ENCODE peak calls at places on chromosomes 2 and 18, in eight cellular contexts. One of them, this sample, is unnamed.
A peak's percentile ranks its signal among the peaks of the same experiment; 100 is the strongest.

GRCh38 chr2:189293164-189293563 is 113.6 kb upstream of the COL5A2 start:
- DNase-seq in foreskin fibroblast: peak; percentile 84
- DNase-seq in aorta: no peak
- DNase-seq in cardiac fibroblast: peak; percentile 74
- DNase-seq in sigmoid colon: no peak
- DNase-seq in effector memory CD4-positive, alpha-beta T cell: no peak
- DNase-seq in prostate gland: no peak
- DNase-seq in AG04449: peak; percentile 70
- DNase-seq in this sample: no peak

GRCh38 chr18:31156831-31157763 is 5.6 kb downstream of the DSC1 start:
- DNase-seq in foreskin fibroblast: no peak
- DNase-seq in aorta: no peak
- DNase-seq in cardiac fibroblast: peak; percentile 2
- DNase-seq in sigmoid colon: no peak
- DNase-seq in effector memory CD4-positive, alpha-beta T cell: no peak
- DNase-seq in prostate gland: peak; percentile 59
- DNase-seq in AG04449: no peak
- DNase-seq in this sample: no peak

GRCh38 chr18:78979682-78980278 is at the start of gene SALL3:
- DNase-seq in foreskin fibroblast: no peak
- DNase-seq in aorta: no peak
- DNase-seq in cardiac fibroblast: no peak
- DNase-seq in sigmoid colon: no peak
- DNase-seq in effector memory CD4-positive, alpha-beta T cell: no peak
- DNase-seq in prostate gland: no peak
- DNase-seq in AG04449: no peak
- DNase-seq in this sample: no peak

GRCh38 chr18:41731887-41732286 is 223.1 kb upstream of the PIK3C3 start:
- DNase-seq in foreskin fibroblast: peak; percentile 5
- DNase-seq in aorta: no peak
- DNase-seq in cardiac fibroblast: peak; percentile 27
- DNase-seq in sigmoid colon: no peak
- DNase-seq in effector memory CD4-positive, alpha-beta T cell: no peak
- DNase-seq in prostate gland: no peak
- DNase-seq in AG04449: no peak
- DNase-seq in this sample: no peak

GRCh38 chr18:9902832-9903231 is 11.0 kb upstream of the VAPA start:
- DNase-seq in foreskin fibroblast: peak; percentile 25
- DNase-seq in aorta: no peak
- DNase-seq in cardiac fibroblast: peak; percentile 64
- DNase-seq in sigmoid colon: no peak
- DNase-seq in effector memory CD4-positive, alpha-beta T cell: no peak
- DNase-seq in prostate gland: no peak
- DNase-seq in AG04449: no peak
- DNase-seq in this sample: no peak

GRCh38 chr2:184308706-184309105 is 289.6 kb upstream of the ZNF804A start:
- DNase-seq in foreskin fibroblast: no peak
- DNase-seq in aorta: no peak
- DNase-seq in cardiac fibroblast: no peak
- DNase-seq in sigmoid colon: no peak
- DNase-seq in effector memory CD4-positive, alpha-beta T cell: no peak
- DNase-seq in prostate gland: no peak
- DNase-seq in AG04449: no peak
- DNase-seq in this sample: no peak

GRCh38 chr2:133658020-133658903 is 90.0 kb upstream of the NCKAP5 start:
- DNase-seq in foreskin fibroblast: no peak
- DNase-seq in aorta: no peak
- DNase-seq in cardiac fibroblast: no peak
- DNase-seq in sigmoid colon: no peak
- DNase-seq in effector memory CD4-positive, alpha-beta T cell: no peak
- DNase-seq in prostate gland: no peak
- DNase-seq in AG04449: no peak
- DNase-seq in this sample: no peak

GRCh38 chr18:37540424-37541121 is 25.0 kb downstream of the CELF4 start:
- DNase-seq in foreskin fibroblast: no peak
- DNase-seq in aorta: peak; percentile 22
- DNase-seq in cardiac fibroblast: no peak
- DNase-seq in sigmoid colon: no peak
- DNase-seq in effector memory CD4-positive, alpha-beta T cell: no peak
- DNase-seq in prostate gland: no peak
- DNase-seq in AG04449: no peak
- DNase-seq in this sample: no peak

GRCh38 chr2:12334289-12335003 is 382.3 kb upstream of the TRIB2 start:
- DNase-seq in foreskin fibroblast: peak; percentile 25
- DNase-seq in aorta: no peak
- DNase-seq in cardiac fibroblast: no peak
- DNase-seq in sigmoid colon: no peak
- DNase-seq in effector memory CD4-positive, alpha-beta T cell: no peak
- DNase-seq in prostate gland: no peak
- DNase-seq in AG04449: no peak
- DNase-seq in this sample: no peak

GRCh38 chr2:164992818-164993217 is 37.5 kb upstream of the SLC38A11 start:
- DNase-seq in foreskin fibroblast: peak; percentile 92
- DNase-seq in aorta: no peak
- DNase-seq in cardiac fibroblast: peak; percentile 87
- DNase-seq in sigmoid colon: peak; percentile 74
- DNase-seq in effector memory CD4-positive, alpha-beta T cell: no peak
- DNase-seq in prostate gland: peak; percentile 78
- DNase-seq in AG04449: peak; percentile 75
- DNase-seq in this sample: peak; percentile 63

DNA sequence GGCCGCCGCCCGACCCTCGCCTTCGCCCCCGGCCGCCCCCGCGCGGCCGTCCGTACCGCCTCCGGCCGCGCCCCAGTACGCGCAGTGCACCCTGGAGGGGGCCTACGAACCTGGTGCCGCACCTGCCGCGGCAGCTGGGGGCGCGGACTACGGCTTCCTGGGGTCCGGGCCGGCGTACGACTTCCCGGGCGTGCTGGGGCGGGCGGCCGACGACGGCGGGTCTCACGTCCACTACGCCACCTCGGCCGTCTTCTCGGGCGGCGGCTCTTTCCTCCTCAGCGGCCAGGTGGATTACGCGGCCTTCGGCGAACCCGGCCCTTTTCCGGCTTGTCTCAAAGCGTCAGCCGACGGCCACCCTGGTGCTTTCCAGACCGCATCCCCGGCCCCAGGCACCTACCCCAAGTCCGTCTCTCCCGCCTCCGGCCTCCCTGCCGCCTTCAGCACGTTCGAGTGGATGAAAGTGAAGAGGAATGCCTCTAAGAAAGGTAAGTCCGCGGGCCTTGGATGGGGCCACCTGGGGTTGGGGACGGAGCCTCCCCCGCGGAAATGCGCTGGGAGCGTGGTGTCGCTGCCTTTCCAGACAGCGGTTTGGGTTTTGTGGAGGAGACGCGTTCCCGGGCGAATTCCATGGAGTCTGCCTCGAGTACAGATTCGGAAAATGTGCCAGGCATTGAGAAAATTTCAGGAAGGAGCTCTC is 649 bp downstream of the HOXD1 start:
- DNase-seq in foreskin fibroblast: peak; percentile 26
- DNase-seq in aorta: peak; percentile 78
- DNase-seq in cardiac fibroblast: no peak
- DNase-seq in sigmoid colon: no peak
- DNase-seq in effector memory CD4-positive, alpha-beta T cell: no peak
- DNase-seq in prostate gland: no peak
- DNase-seq in AG04449: no peak
- DNase-seq in this sample: no peak
- H3K4me3 ChIP-seq in foreskin fibroblast: peak overlapping the region; percentile 47
- H3K4me3 ChIP-seq in aorta: peak overlapping the region; percentile 48
- H3K4me3 ChIP-seq in cardiac fibroblast: no peak overlapping the region
- H3K4me3 ChIP-seq in sigmoid colon: peak overlapping the region; percentile 55
- H3K4me3 ChIP-seq in effector memory CD4-positive, alpha-beta T cell: peak overlapping the region; percentile 48
- H3K4me3 ChIP-seq in prostate gland: peak overlapping the region; percentile 44
- H3K4me3 ChIP-seq in AG04449: peak overlapping the region; percentile 72
- H3K4me3 ChIP-seq in this sample: no peak overlapping the region

GRCh38 chr2:215431290-215431689 is 4.6 kb downstream of the FN1 start:
- DNase-seq in foreskin fibroblast: peak; percentile 13
- DNase-seq in aorta: no peak
- DNase-seq in cardiac fibroblast: peak; percentile 39
- DNase-seq in sigmoid colon: no peak
- DNase-seq in effector memory CD4-positive, alpha-beta T cell: no peak
- DNase-seq in prostate gland: no peak
- DNase-seq in AG04449: no peak
- DNase-seq in this sample: no peak
- H3K4me3 ChIP-seq in foreskin fibroblast: peak overlapping the region; percentile 94
- H3K4me3 ChIP-seq in aorta: no peak overlapping the region
- H3K4me3 ChIP-seq in cardiac fibroblast: peak overlapping the region; percentile 85
- H3K4me3 ChIP-seq in sigmoid colon: no peak overlapping the region
- H3K4me3 ChIP-seq in effector memory CD4-positive, alpha-beta T cell: no peak overlapping the region
- H3K4me3 ChIP-seq in prostate gland: no peak overlapping the region
- H3K4me3 ChIP-seq in AG04449: peak overlapping the region; percentile 91
- H3K4me3 ChIP-seq in this sample: no peak overlapping the region

DNA sequence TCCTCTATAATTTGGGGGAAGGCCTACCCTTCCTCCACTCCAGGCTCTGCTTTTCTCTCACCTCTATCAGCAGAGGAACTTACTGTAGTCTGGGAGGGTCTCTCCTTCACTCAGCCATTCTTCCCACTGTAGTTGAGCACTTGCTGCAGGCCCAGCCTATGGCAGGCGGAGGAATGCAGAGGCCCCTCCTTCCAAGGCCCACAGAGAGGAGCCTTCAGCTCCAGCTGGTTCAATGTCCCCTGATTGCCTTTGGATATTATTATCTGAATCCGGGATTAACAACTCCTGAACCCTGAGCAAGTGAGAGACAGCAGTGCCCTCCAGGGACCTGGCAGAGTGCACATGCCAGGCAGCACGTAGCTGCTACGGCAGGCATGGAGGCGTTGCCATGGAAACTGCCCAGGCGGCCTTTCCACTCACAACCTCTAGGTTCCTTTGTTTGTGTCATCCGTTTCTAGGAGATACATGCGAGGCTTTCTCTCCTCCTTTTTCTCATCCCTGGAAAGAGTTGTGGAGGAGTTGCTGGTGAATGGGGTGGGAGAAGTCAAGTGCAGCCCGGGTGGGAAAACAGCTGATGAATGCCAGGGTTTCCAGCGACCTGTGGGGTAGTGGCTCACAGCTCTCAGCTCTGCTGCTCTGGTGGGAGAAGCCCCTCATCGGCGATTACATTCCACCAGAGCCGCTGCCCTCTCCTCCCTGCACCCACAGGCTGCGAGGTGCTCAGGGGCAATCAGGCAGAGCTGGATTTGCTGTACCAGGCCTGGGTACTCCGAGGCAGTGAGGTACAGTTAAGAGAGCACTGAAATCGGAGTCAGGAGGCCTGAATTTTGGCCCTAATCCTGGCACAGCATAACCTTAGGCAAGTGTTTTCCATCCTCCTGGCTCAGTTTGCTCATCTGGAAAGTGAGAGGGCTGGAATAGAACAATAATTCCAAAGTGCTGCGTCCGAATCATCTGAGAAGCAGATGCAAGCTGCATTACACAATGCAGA is 55.3 kb upstream of the HK2 start:
- DNase-seq in foreskin fibroblast: peak; percentile 55
- DNase-seq in aorta: no peak
- DNase-seq in cardiac fibroblast: peak; percentile 62
- DNase-seq in sigmoid colon: no peak
- DNase-seq in effector memory CD4-positive, alpha-beta T cell: no peak
- DNase-seq in prostate gland: no peak
- DNase-seq in AG04449: no peak
- DNase-seq in this sample: peak; percentile 54
- H3K4me3 ChIP-seq in foreskin fibroblast: no peak overlapping the region
- H3K4me3 ChIP-seq in aorta: no peak overlapping the region
- H3K4me3 ChIP-seq in cardiac fibroblast: no peak overlapping the region
- H3K4me3 ChIP-seq in sigmoid colon: no peak overlapping the region
- H3K4me3 ChIP-seq in effector memory CD4-positive, alpha-beta T cell: no peak overlapping the region
- H3K4me3 ChIP-seq in prostate gland: no peak overlapping the region
- H3K4me3 ChIP-seq in AG04449: no peak overlapping the region
- H3K4me3 ChIP-seq in this sample: no peak overlapping the region

GRCh38 chr2:63051795-63052333 is 1.2 kb downstream of the OTX1 start:
- DNase-seq in foreskin fibroblast: no peak
- DNase-seq in aorta: no peak
- DNase-seq in cardiac fibroblast: no peak
- DNase-seq in sigmoid colon: no peak
- DNase-seq in effector memory CD4-positive, alpha-beta T cell: no peak
- DNase-seq in prostate gland: no peak
- DNase-seq in AG04449: no peak
- DNase-seq in this sample: no peak
- H3K4me3 ChIP-seq in foreskin fibroblast: no peak overlapping the region
- H3K4me3 ChIP-seq in aorta: no peak overlapping the region
- H3K4me3 ChIP-seq in cardiac fibroblast: no peak overlapping the region
- H3K4me3 ChIP-seq in sigmoid colon: no peak overlapping the region
- H3K4me3 ChIP-seq in effector memory CD4-positive, alpha-beta T cell: no peak overlapping the region
- H3K4me3 ChIP-seq in prostate gland: peak overlapping the region; percentile 49
- H3K4me3 ChIP-seq in AG04449: no peak overlapping the region
- H3K4me3 ChIP-seq in this sample: no peak overlapping the region

GRCh38 chr2:197499594-197500502 is at the start of the genes HSPD1 and HSPE1:
- DNase-seq in foreskin fibroblast: peak; percentile 100
- DNase-seq in aorta: peak; percentile 99
- DNase-seq in cardiac fibroblast: peak; percentile 100
- DNase-seq in sigmoid colon: peak; percentile 99
- DNase-seq in effector memory CD4-positive, alpha-beta T cell: peak; percentile 95
- DNase-seq in prostate gland: peak; percentile 98
- DNase-seq in AG04449: peak; percentile 93
- DNase-seq in this sample: peak; percentile 98

GRCh38 chr2:197500503-197501179 is 462 bp downstream of the HSPE1 start:
- DNase-seq in foreskin fibroblast: no peak
- DNase-seq in aorta: no peak
- DNase-seq in cardiac fibroblast: peak; percentile 14
- DNase-seq in sigmoid colon: no peak
- DNase-seq in effector memory CD4-positive, alpha-beta T cell: no peak
- DNase-seq in prostate gland: peak; percentile 5
- DNase-seq in AG04449: no peak
- DNase-seq in this sample: no peak

GRCh38 chr2:197497301-197497700 is 2.3 kb downstream of the HSPD1 start:
- DNase-seq in foreskin fibroblast: no peak
- DNase-seq in aorta: no peak
- DNase-seq in cardiac fibroblast: no peak
- DNase-seq in sigmoid colon: no peak
- DNase-seq in effector memory CD4-positive, alpha-beta T cell: no peak
- DNase-seq in prostate gland: no peak
- DNase-seq in AG04449: no peak
- DNase-seq in this sample: no peak

GRCh38 chr2:197498627-197498936 is 1.1 kb downstream of the HSPD1 start:
- DNase-seq in foreskin fibroblast: no peak
- DNase-seq in aorta: no peak
- DNase-seq in cardiac fibroblast: no peak
- DNase-seq in sigmoid colon: no peak
- DNase-seq in effector memory CD4-positive, alpha-beta T cell: no peak
- DNase-seq in prostate gland: no peak
- DNase-seq in AG04449: no peak
- DNase-seq in this sample: no peak

DNA sequence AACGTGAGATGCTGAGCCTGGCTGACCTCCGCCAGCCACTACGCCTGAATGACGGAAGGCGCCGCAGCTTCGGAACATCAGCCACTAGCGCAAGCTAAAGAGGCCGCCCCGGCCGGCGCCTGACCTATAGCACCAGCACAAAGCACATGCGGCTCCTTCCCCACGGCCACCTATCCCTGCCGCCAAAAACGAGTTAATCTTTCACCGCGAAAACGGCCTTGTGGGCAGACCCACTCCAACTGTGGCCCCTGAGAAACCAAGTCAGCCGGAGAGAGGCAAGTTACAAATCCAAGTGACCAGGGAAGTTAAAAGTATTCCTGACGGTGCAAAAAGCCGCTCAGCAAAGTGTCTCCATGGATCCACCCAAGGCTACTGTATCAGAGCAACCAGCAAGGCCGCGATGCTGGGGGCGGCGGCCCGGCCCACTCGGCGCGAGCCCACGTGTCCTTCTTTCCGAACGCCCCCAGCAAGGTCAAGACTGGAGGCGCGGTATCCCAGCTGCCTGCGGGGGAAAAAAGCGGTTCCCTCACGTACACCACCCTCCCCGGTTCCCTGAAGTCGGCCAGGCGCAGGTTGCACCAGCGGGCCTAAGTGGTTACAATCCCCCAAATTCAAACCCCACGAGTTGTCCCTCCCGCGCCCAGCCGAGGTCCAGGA is 575 bp downstream of the HSPD1 start:
- DNase-seq in foreskin fibroblast: peak; percentile 70
- DNase-seq in aorta: peak; percentile 86
- DNase-seq in cardiac fibroblast: peak; percentile 55
- DNase-seq in sigmoid colon: peak; percentile 85
- DNase-seq in effector memory CD4-positive, alpha-beta T cell: peak; percentile 18
- DNase-seq in prostate gland: peak; percentile 50
- DNase-seq in AG04449: no peak
- DNase-seq in this sample: peak; percentile 69
- H3K4me3 ChIP-seq in foreskin fibroblast: peak overlapping the region; percentile 69
- H3K4me3 ChIP-seq in aorta: peak overlapping the region; percentile 78
- H3K4me3 ChIP-seq in cardiac fibroblast: peak overlapping the region; percentile 81
- H3K4me3 ChIP-seq in sigmoid colon: peak overlapping the region; percentile 89
- H3K4me3 ChIP-seq in effector memory CD4-positive, alpha-beta T cell: peak overlapping the region; percentile 83
- H3K4me3 ChIP-seq in prostate gland: peak overlapping the region; percentile 93
- H3K4me3 ChIP-seq in AG04449: peak overlapping the region; percentile 78
- H3K4me3 ChIP-seq in this sample: peak overlapping the region; percentile 83

This sample was measured in thyroid gland.